ENCODE peak calls at places on chromosomes 12 and 14, in five cellular contexts. D is A549, A is IMR-90, I is K562, C is GM12878. V is an unnamed sample.

GRCh38 chr14:74257078-74257987 is 18.1 kb downstream of the VSX2 start:
- DNase-seq in A (peak; percentile 8), I (peak; percentile 81), C (no peak), D (peak; percentile 30), V (peak; percentile 95)

GRCh38 chr14:67738740-67739504 is 37.2 kb downstream of the RDH12 start:
- DNase-seq in A (peak; percentile 93), D (peak; percentile 93), I (peak; percentile 44), C (no peak), V (no peak)

GRCh38 chr12:27064397-27065342 is 17.7 kb downstream of the C12orf71 start:
- DNase-seq in C (peak; percentile 68), A (no peak), I (no peak), D (no peak), V (no peak)

GRCh38 chr14:91270619-91271018 is 26.1 kb upstream of the GPR68 start:
- DNase-seq in A (no peak), C (no peak), D (no peak), I (no peak), V (peak; percentile 46)

GRCh38 chr12:7907009-7907408 is 29.0 kb downstream of the SLC2A3 start:
- DNase-seq in C (no peak), D (peak; percentile 93), A (peak; percentile 61), I (peak; percentile 52), V (peak; percentile 28)

GRCh38 chr12:28958553-28959195 is 190.4 kb upstream of the FAR2 start:
- DNase-seq in A (peak; percentile 49), C (no peak), D (no peak), I (no peak), V (no peak)

GRCh38 chr14:95663226-95663797 is 22.9 kb upstream of the TCL1B start:
- DNase-seq in I (no peak), C (peak; percentile 49), A (no peak), D (no peak), V (no peak)

GRCh38 chr12:116592116-116592637 is 33.0 kb downstream of the MAP1LC3B2 start:
- DNase-seq in C (no peak), A (no peak), D (no peak), I (no peak), V (no peak)

GRCh38 chr12:75751769-75752471 is 240.5 kb upstream of the KRR1 start:
- DNase-seq in I (no peak), C (no peak), D (peak; percentile 58), A (peak; percentile 25), V (no peak)

GRCh38 chr12:75750950-75751349 is 239.5 kb upstream of the KRR1 start:
- DNase-seq in C (no peak), I (no peak), D (peak; percentile 67), A (peak; percentile 89), V (no peak)

GRCh38 chr12:95790912-95791849 is 617 bp upstream of the NTN4 start:
- DNase-seq in C (no peak), A (peak; percentile 22), D (peak; percentile 84), I (no peak), V (no peak)

GRCh38 chr12:96195845-96196451 is 1.8 kb downstream of the ELK3 start:
- DNase-seq in C (no peak), D (peak; percentile 35), A (peak; percentile 74), I (no peak), V (peak; percentile 67)

GRCh38 chr14:61568572-61569011 is 126.7 kb upstream of the HIF1A start:
- DNase-seq in A (no peak), C (peak; percentile 52), D (no peak), I (no peak), V (no peak)

GRCh38 chr12:45232146-45232731 is 16.3 kb downstream of the ANO6 start:
- DNase-seq in I (no peak), C (no peak), A (peak; percentile 25), D (no peak), V (no peak)

GRCh38 chr14:37617864-37618365 is 22.5 kb downstream of the TTC6 start:
- DNase-seq in I (no peak), C (no peak), A (no peak), D (no peak), V (no peak)

GRCh38 chr12:87618199-87618598 is 411.0 kb downstream of the C12orf50 start:
- DNase-seq in C (no peak), D (no peak), A (no peak), I (no peak), V (no peak)

GRCh38 chr14:76329150-76329881 is 46.6 kb upstream of the ESRRB start:
- DNase-seq in D (no peak), C (no peak), A (no peak), I (no peak), V (no peak)

GRCh38 chr14:35632276-35633071 is 98.5 kb downstream of the INSM2 start:
- DNase-seq in I (no peak), C (no peak), D (no peak), A (peak; percentile 67), V (no peak)

GRCh38 chr14:90999299-90999698 is 61.1 kb downstream of the RPS6KA5 start:
- DNase-seq in A (no peak), I (no peak), D (no peak), C (no peak), V (no peak)

GRCh38 chr12:14157129-14157747 is 175.8 kb upstream of the GRIN2B start:
- DNase-seq in I (no peak), A (no peak), D (no peak), C (peak; percentile 99), V (no peak)

GRCh38 chr12:108389544-108389943 is 50.4 kb upstream of the CMKLR1 start:
- DNase-seq in C (no peak), A (no peak), D (no peak), I (no peak), V (no peak)

GRCh38 chr14:34359423-34360120 is 102.5 kb downstream of the SPTSSA start:
- DNase-seq in C (no peak), D (no peak), I (no peak), A (no peak), V (no peak)

GRCh38 chr14:71311061-71311460 is 403.8 kb downstream of the PCNX1 start:
- DNase-seq in I (no peak), A (no peak), C (no peak), D (no peak), V (no peak)

GRCh38 chr14:91015435-91015834 is 45.0 kb downstream of the RPS6KA5 start:
- DNase-seq in I (no peak), A (no peak), C (no peak), D (no peak), V (no peak)

GRCh38 chr12:67161322-67161918 is 107.7 kb upstream of the CAND1 start:
- DNase-seq in A (peak; percentile 39), C (no peak), I (peak; percentile 19), D (peak; percentile 51), V (peak; percentile 11)

GRCh38 chr12:50099302-50100008 is 4.4 kb upstream of the GPD1 start:
- DNase-seq in A (peak; percentile 42), C (no peak), D (no peak), I (no peak), V (no peak)

DNA sequence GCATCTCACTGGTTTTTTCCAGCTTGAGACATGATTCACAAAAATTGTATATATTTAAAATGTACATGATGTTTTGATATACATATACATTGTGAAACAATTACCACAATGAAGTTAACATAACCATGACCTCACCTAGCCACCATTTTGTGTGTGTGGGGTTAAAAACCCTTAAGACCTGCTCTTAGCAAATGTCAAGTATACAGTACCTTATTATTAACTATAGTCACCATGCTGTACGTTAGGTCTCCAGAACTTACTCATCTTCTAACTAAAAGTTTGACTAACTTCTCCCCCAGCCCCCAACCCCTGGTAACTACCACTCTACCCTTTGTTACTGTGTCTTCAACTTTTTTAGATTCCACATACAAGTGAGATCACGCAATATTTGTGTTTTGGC is 52.6 kb downstream of the EIF2S3B start:
- DNase-seq in I (no peak), D (no peak), A (no peak), C (no peak), V (no peak)
- TF ChIP-seq RCOR1 in I (no peak), D (no peak), A (no peak), C (no peak), V (no peak)

GRCh38 chr14:77903233-77903632 is 103.3 kb downstream of the ADCK1 start:
- DNase-seq in D (no peak), A (no peak), C (no peak), I (no peak), V (no peak)
- TF ChIP-seq RCOR1 in D (no peak), A (no peak), C (no peak), I (no peak), V (no peak)

GRCh38 chr12:93571854-93572711 is at the start of gene SOCS2:
- DNase-seq in D (no peak), I (peak; percentile 59), A (peak; percentile 21), C (no peak), V (peak; percentile 84)

GRCh38 chr12:93569656-93570551 is 2.6 kb upstream of the SOCS2 start:
- DNase-seq in D (peak; percentile 91), I (peak; percentile 85), A (peak; percentile 84), C (no peak), V (peak; percentile 90)

GRCh38 chr12:93569301-93569655 is 3.2 kb upstream of the SOCS2 start:
- DNase-seq in I (no peak), D (no peak), A (no peak), C (no peak), V (no peak)

GRCh38 chr12:93571360-93571853 is 1.1 kb upstream of the SOCS2 start:
- DNase-seq in A (peak; percentile 55), C (no peak), I (peak; percentile 75), D (peak; percentile 79), V (peak; percentile 86)

DNA sequence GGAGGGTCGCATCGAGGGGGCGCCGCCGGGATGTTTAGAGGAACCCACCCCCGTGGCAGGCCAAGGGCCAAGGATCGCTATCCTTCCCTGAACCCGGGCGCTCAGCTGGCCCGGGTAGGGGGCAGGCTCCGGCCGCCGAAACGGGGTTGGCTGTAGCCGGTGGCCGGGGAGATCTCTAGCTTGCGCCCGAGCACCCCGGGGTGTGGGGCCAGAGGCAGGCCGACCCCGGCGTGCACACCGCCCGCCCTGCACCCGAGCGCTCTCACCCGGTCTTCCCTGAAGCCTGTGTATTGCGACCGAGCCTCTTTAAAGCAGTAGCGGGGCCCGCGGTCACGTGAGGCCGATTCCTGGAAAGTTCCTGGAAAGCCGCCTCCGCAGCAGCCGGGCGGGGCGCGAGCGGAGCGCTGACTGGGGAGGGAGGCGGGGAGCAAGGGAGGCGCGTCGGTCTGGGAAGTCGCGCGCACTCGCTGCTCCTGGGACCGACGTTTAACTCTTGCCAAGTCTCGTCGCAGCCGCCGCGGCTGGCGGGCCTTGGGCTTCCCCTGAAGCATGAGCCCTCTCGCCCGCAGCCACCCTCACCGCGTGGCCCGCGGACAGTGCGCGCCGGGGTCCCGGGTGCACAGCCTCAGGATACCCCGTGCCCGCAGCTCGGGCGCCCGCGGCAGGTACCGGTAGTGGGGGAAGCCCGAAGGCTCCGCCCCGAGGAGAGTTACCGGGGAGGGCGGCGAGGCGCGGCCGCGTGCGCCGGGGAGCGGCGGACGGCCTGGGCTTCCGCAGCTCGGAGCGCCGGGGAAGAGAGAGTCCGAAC is 1.7 kb upstream of the SOCS2 start:
- DNase-seq in D (peak; percentile 94), A (peak; percentile 92), I (peak; percentile 87), C (no peak), V (peak; percentile 94)
- TF ChIP-seq RCOR1 in D (no peak), A (no peak), I (peak; percentile 91), C (peak; percentile 34), V (peak; percentile 29)

GRCh38 chr14:100740196-100740825 is 13.6 kb downstream of the DLK1 start:
- DNase-seq in I (no peak), A (no peak), C (no peak), D (no peak), V (no peak)
- TF ChIP-seq RCOR1 in I (no peak), A (no peak), C (no peak), D (no peak), V (no peak)

GRCh38 chr14:101114726-101115481 is 211.4 kb upstream of the RTL1 start:
- DNase-seq in A (no peak), I (no peak), D (no peak), C (no peak), V (no peak)
- TF ChIP-seq RCOR1 in A (no peak), I (no peak), D (no peak), C (no peak), V (no peak)

V was measured in SK-N-SH.